ENCODE peak calls at places on chromosomes 7 and 10, in nine cellular contexts. C is NCI-H2227 treated with DMSO at 0.1 percent for 48 hours; S is activated CD8-positive, alpha-beta memory T cell treated with anti-CD3 and anti-CD28 coated beads, Interleukin-2, amount 10 ng/mL, durations not matched to agents 7 days and 5 days; M is substantia nigra; K is GM04503; W is GM23338; R is left colon; T is ELF-1; P is activated CD8-positive, alpha-beta T cell treated with anti-CD3 and anti-CD28 coated beads for 36 hours. U is an unnamed sample.

GRCh38 chr7:93923291-93923690 is 1.8 kb downstream of the GNG11 start:
- DNase-seq in C (no peak), S (no peak), M (no peak), K (no peak), W (no peak), R (no peak), T (no peak), P (no peak), U (no peak)

GRCh38 chr7:77430927-77431326 is 14.8 kb upstream of the GSAP start:
- DNase-seq in C (no peak), S (no peak), M (no peak), K (no peak), W (no peak), R (no peak), T (peak), P (no peak), U (no peak)

GRCh38 chr10:119654540-119654939 is 3.4 kb downstream of the BAG3 start:
- DNase-seq in C (no peak), S (no peak), M (no peak), K (no peak), W (no peak), R (peak), T (no peak), P (no peak), U (no peak)

GRCh38 chr10:79385392-79385795 is 38.1 kb downstream of the PPIF start:
- DNase-seq in C (no peak), S (no peak), M (no peak), K (no peak), W (no peak), R (no peak), T (no peak), P (no peak), U (no peak)

GRCh38 chr10:77400041-77400440 is 237.6 kb downstream of the KCNMA1 start:
- DNase-seq in C (no peak), S (no peak), M (no peak), K (no peak), W (no peak), R (no peak), T (no peak), P (no peak), U (no peak)

GRCh38 chr7:18901881-18902280 is 215.6 kb downstream of the TWIST1 start:
- DNase-seq in C (no peak), S (no peak), M (no peak), K (no peak), W (no peak), R (no peak), T (no peak), P (no peak), U (no peak)

GRCh38 chr7:139330333-139331030 is 10.7 kb upstream of the FMC1 start:
- DNase-seq in C (no peak), S (no peak), M (no peak), K (no peak), W (no peak), R (no peak), T (no peak), P (no peak), U (no peak)

GRCh38 chr10:69744971-69745370 is 56.7 kb upstream of the COL13A1 start:
- DNase-seq in C (no peak), S (no peak), M (no peak), K (no peak), W (no peak), R (no peak), T (no peak), P (no peak), U (no peak)

GRCh38 chr10:123967626-123968243 is 76.1 kb upstream of the CPXM2 start:
- DNase-seq in C (peak), S (peak), M (peak), K (no peak), W (peak), R (peak), T (peak), P (peak), U (peak)

GRCh38 chr7:27178366-27178765 is 4.2 kb upstream of the HOXA10 start:
- DNase-seq in C (no peak), S (no peak), M (no peak), K (no peak), W (no peak), R (peak), T (no peak), P (no peak), U (no peak)

GRCh38 chr7:74606101-74606908 is 51.2 kb upstream of the GTF2I start:
- DNase-seq in C (no peak), S (peak), M (peak), K (no peak), W (peak), R (peak), T (peak), P (peak), U (no peak)

GRCh38 chr7:99129001-99129400 is 14.9 kb downstream of the SMURF1 start:
- DNase-seq in C (no peak), S (no peak), M (no peak), K (no peak), W (no peak), R (no peak), T (no peak), P (no peak), U (no peak)

GRCh38 chr7:1934756-1935155 is 264.7 kb downstream of the ELFN1 start:
- DNase-seq in C (no peak), S (no peak), M (no peak), K (no peak), W (no peak), R (no peak), T (no peak), P (no peak), U (no peak)

GRCh38 chr7:28346972-28347371 is 65.3 kb upstream of the CREB5 start:
- DNase-seq in C (no peak), S (no peak), M (no peak), K (no peak), W (no peak), R (no peak), T (no peak), P (no peak), U (no peak)

U was measured in smooth muscle cell of the brain vasculature.